ENCODE peak calls at places on chromosomes 12 and 14, in six cellular contexts. B is NCI-H1436 treated with DMSO at 0.1 percent for 48 hours, M is Calu3, G is non-pigmented ciliary epithelial cell, D is ascending aorta, P is GM20000. Y is an unnamed sample.
A peak's percentile ranks its signal among the peaks of the same experiment; 100 is the strongest.

GRCh38 chr12:6534914-6535696 is 788 bp downstream of the GAPDH start:
- DNase-seq in B (no peak), M (peak; percentile 70), G (no peak), D (peak; percentile 93), P (peak; percentile 58), Y (peak; percentile 83)

GRCh38 chr14:65228436-65228835 is 126.1 kb upstream of the MAX start:
- DNase-seq in B (no peak), M (no peak), G (no peak), D (no peak), P (peak; percentile 71), Y (no peak)

GRCh38 chr12:5706247-5706646 is 238.8 kb downstream of the ANO2 start:
- DNase-seq in B (no peak), M (no peak), G (no peak), D (no peak), P (no peak), Y (no peak)

GRCh38 chr12:14283489-14284144 is 81.9 kb upstream of the ATF7IP start:
- DNase-seq in B (no peak), M (no peak), G (no peak), D (no peak), P (peak; percentile 22), Y (no peak)

GRCh38 chr14:64038857-64039542 is 186.2 kb downstream of the SYNE2 start:
- DNase-seq in B (no peak), M (no peak), G (no peak), D (no peak), P (no peak), Y (peak; percentile 16)

GRCh38 chr14:75222208-75222701 is 45.8 kb upstream of the TMED10 start:
- DNase-seq in B (no peak), M (peak; percentile 40), G (peak; percentile 96), D (peak; percentile 74), P (peak; percentile 51), Y (peak; percentile 96)

GRCh38 chr14:70735043-70735442 is 74.3 kb downstream of the MAP3K9 start:
- DNase-seq in B (no peak), M (no peak), G (no peak), D (no peak), P (no peak), Y (peak; percentile 13)

GRCh38 chr14:50452979-50453705 is 56.5 kb upstream of the CDKL1 start:
- DNase-seq in B (no peak), M (no peak), G (peak; percentile 38), D (no peak), P (no peak), Y (peak; percentile 89)

GRCh38 chr14:65267856-65268255 is 144.7 kb upstream of the FUT8 start:
- DNase-seq in B (no peak), M (no peak), G (no peak), D (no peak), P (no peak), Y (peak; percentile 76)

GRCh38 chr12:40691913-40692616 is at the start of gene CNTN1:
- DNase-seq in B (peak; percentile 41), M (no peak), G (peak; percentile 9), D (peak; percentile 68), P (peak; percentile 65), Y (peak; percentile 8)

GRCh38 chr12:6118891-6119568 is 5.4 kb downstream of the VWF start:
- DNase-seq in B (no peak), M (no peak), G (no peak), D (no peak), P (no peak), Y (no peak)

GRCh38 chr12:117472983-117473382 is 111.6 kb upstream of the NOS1 start:
- DNase-seq in B (no peak), M (peak; percentile 45), G (no peak), D (no peak), P (no peak), Y (no peak)

GRCh38 chr12:100484178-100484886 is 10.7 kb downstream of the NR1H4 start:
- DNase-seq in B (no peak), M (no peak), G (peak; percentile 40), D (no peak), P (no peak), Y (peak; percentile 25)

GRCh38 chr12:121038861-121039654 is at the start of gene OASL:
- DNase-seq in B (no peak), M (peak; percentile 67), G (no peak), D (peak; percentile 65), P (peak; percentile 45), Y (peak; percentile 57)

GRCh38 chr14:20667957-20668356 is 16.4 kb upstream of the RNASE4 start:
- DNase-seq in B (no peak), M (no peak), G (no peak), D (no peak), P (peak; percentile 66), Y (no peak)

GRCh38 chr14:78863143-78863542 is 693.0 kb downstream of the NRXN3 start:
- DNase-seq in B (no peak), M (peak; percentile 31), G (no peak), D (no peak), P (peak; percentile 14), Y (peak; percentile 48)

GRCh38 chr12:34204830-34205285 is 182.6 kb downstream of the ALG10 start:
- DNase-seq in B (no peak), M (no peak), G (no peak), D (no peak), P (no peak), Y (no peak)

GRCh38 chr14:38839743-38840375 is 263.2 kb downstream of the SEC23A start:
- DNase-seq in B (no peak), M (no peak), G (no peak), D (no peak), P (no peak), Y (peak; percentile 44)

GRCh38 chr12:110201995-110202394 is 77.8 kb downstream of the IFT81 start:
- DNase-seq in B (no peak), M (no peak), G (no peak), D (no peak), P (no peak), Y (no peak)

GRCh38 chr12:19456176-19456575 is 16.9 kb downstream of the AEBP2 start:
- DNase-seq in B (no peak), M (no peak), G (no peak), D (no peak), P (no peak), Y (no peak)

GRCh38 chr12:11839093-11839641 is 189.7 kb downstream of the ETV6 start:
- DNase-seq in B (peak; percentile 55), M (peak; percentile 84), G (no peak), D (peak; percentile 82), P (no peak), Y (peak; percentile 84)

GRCh38 chr12:75862692-75863471 is 168.7 kb downstream of the PHLDA1 start:
- DNase-seq in B (no peak), M (no peak), G (peak; percentile 56), D (no peak), P (no peak), Y (peak; percentile 60)

GRCh38 chr12:7472060-7472459 is 28.1 kb upstream of the CD163L1 start:
- DNase-seq in B (no peak), M (no peak), G (no peak), D (no peak), P (no peak), Y (no peak)

GRCh38 chr14:34059925-34060746 is 109.3 kb upstream of the EGLN3 start:
- DNase-seq in B (no peak), M (peak; percentile 82), G (no peak), D (peak; percentile 88), P (peak; percentile 85), Y (peak; percentile 67)

GRCh38 chr12:5022465-5023061 is 21.1 kb upstream of the KCNA5 start:
- DNase-seq in B (no peak), M (peak; percentile 36), G (no peak), D (no peak), P (peak; percentile 79), Y (peak; percentile 53)

GRCh38 chr14:99812096-99812750 is 19.0 kb downstream of the EML1 start:
- DNase-seq in B (no peak), M (no peak), G (no peak), D (peak; percentile 34), P (no peak), Y (no peak)

GRCh38 chr12:57874166-57875108 is 27.9 kb upstream of the CTDSP2 start:
- DNase-seq in B (no peak), M (no peak), G (no peak), D (no peak), P (no peak), Y (no peak)

GRCh38 chr12:87930033-87930432 is 99.2 kb downstream of the C12orf50 start:
- DNase-seq in B (no peak), M (no peak), G (peak; percentile 28), D (no peak), P (no peak), Y (peak; percentile 58)

Y was measured in fibroblast of pulmonary artery.